ENCODE peak calls at places on chromosome 6, in six cellular contexts. W, H, J, N, G and Q are unnamed samples.

GRCh38 chr6:167713088-167713475 is 113.6 kb upstream of the AFDN start:
- DNase-seq in H (no peak), N (no peak), W (no peak), G (no peak), J (no peak), Q (no peak)

GRCh38 chr6:19988555-19988954 is 151.4 kb downstream of the ID4 start:
- DNase-seq in H (no peak), G (no peak), J (no peak), N (no peak), W (no peak), Q (no peak)

GRCh38 chr6:45608252-45608911 is 230.6 kb upstream of the SUPT3H start:
- DNase-seq in W (no peak), G (no peak), H (no peak), J (no peak), N (no peak), Q (no peak)

GRCh38 chr6:104604643-104605042 is 255.1 kb downstream of the HACE1 start:
- DNase-seq in N (no peak), H (no peak), G (no peak), W (no peak), J (no peak), Q (no peak)

GRCh38 chr6:132076452-132076851 is 125.3 kb upstream of the CCN2 start:
- DNase-seq in J (no peak), G (no peak), N (no peak), H (no peak), W (no peak), Q (no peak)

GRCh38 chr6:114080891-114081510 is 110.1 kb upstream of the HDAC2 start:
- DNase-seq in J (no peak), W (no peak), N (no peak), G (no peak), H (no peak), Q (no peak)

GRCh38 chr6:148438593-148438992 is 96.0 kb downstream of the SASH1 start:
- DNase-seq in N (no peak), J (no peak), G (no peak), H (no peak), W (no peak), Q (no peak)

GRCh38 chr6:43698584-43699349 is 11.2 kb upstream of the MRPS18A start:
- DNase-seq in G (no peak), N (peak), H (peak), J (no peak), W (no peak), Q (peak)

GRCh38 chr6:27545271-27546046 is 72.6 kb upstream of the ZNF184 start:
- DNase-seq in J (no peak), H (peak), G (no peak), W (no peak), N (no peak), Q (no peak)

GRCh38 chr6:125528614-125529013 is 220.8 kb upstream of the HEY2 start:
- DNase-seq in W (no peak), J (no peak), H (no peak), N (no peak), G (no peak), Q (no peak)

GRCh38 chr6:48611332-48611731 is 500.3 kb upstream of the PTCHD4 start:
- DNase-seq in N (no peak), W (no peak), J (no peak), G (no peak), H (no peak), Q (no peak)

GRCh38 chr6:137240168-137240567 is 21.0 kb upstream of the IFNGR1 start:
- DNase-seq in N (no peak), J (no peak), W (no peak), H (no peak), G (peak), Q (no peak)

GRCh38 chr6:145025488-145025887 is 709.8 kb downstream of the EPM2A start:
- DNase-seq in N (no peak), G (no peak), J (no peak), W (no peak), H (no peak), Q (no peak)

DNA sequence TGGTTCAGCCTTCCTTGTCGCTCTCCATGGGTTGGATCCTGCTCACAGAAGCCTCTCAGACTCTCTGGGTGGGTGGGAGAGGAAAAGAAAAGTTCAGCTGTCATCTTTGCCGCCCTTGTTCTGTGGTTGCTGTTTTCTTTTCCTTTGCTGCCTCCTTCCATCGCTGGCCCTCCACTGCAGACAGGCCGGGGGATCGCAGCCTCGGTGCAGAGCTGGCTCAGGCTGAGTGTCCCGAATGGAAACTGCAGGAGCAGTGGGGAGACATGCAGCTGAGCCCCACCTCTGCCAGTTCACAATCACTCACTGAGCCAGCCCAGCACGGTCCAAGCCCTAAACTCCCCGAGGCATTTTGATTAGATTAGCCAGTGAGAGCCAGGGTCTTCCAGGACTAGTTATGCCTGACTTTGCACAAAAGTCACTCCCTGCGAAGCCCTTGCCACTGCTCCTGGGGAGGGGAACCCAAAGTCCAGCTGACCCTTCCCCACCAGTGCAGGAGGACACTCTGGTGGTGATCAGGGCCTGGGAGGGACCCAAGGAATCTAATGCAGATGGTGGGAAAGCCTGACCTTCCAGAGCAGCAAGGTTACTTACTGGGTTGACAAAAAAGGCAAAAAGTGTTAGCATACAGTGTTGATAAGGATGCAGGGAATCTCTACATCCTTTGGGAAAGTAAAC is 14.0 kb downstream of the NRN1 start:
- DNase-seq in G (no peak), W (no peak), J (no peak), H (no peak), N (no peak), Q (no peak)
- TF ChIP-seq CTCF in G (no peak), W (no peak), J (no peak), H (no peak), N (no peak), Q (no peak)

GRCh38 chr6:73515204-73516101 is 5.4 kb downstream of the EEF1A1 start:
- DNase-seq in H (peak), J (no peak), N (peak), W (no peak), G (no peak), Q (peak)
- TF ChIP-seq POLR2A in H (no peak), J (no peak), N (no peak), W (no peak), G (no peak), Q (no peak)

GRCh38 chr6:51934098-51934497 is 153.3 kb downstream of the PKHD1 start:
- DNase-seq in J (no peak), N (no peak), G (no peak), H (no peak), W (peak), Q (no peak)
- TF ChIP-seq CTCF in J (no peak), N (no peak), G (no peak), H (peak), W (no peak), Q (no peak)

DNA sequence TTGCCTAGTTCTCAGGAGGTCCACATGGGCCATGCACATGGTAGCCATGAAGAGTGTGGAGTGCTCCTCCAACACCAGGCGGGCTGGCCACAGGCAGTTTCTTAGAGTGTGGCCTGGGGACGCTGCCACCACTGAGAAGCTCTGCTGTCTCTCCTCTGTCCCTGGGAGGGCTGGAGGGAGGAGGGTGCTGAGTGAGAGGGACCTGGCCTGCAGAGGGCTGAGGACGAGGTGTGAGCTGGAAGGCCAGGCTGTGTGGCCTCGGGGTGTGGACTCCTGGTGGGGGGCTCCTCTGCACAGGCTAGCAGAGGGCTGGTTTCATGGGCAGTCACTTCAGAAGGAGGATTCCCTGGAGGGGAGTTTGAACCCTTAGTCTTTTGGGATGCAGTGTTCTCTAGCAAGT is 39.7 kb downstream of the SYNJ2 start:
- DNase-seq in N (no peak), W (no peak), G (no peak), H (no peak), J (no peak), Q (peak)
- TF ChIP-seq POLR2A in N (no peak), W (no peak), G (no peak), H (no peak), J (no peak), Q (no peak)